ENCODE peak calls at places on chromosomes 7 and 10, in six cellular contexts. N is Daoy; R is activated naive CD8-positive, alpha-beta T cell treated with anti-CD3 and anti-CD28 coated beads for 36 hours; E is NCI-H1436; F is activated CD4-positive, alpha-beta memory T cell treated with anti-CD3 and anti-CD28 coated beads for 36 hours; A is skeletal muscle cell. J is an unnamed sample.

GRCh38 chr7:78852951-78853350 is 600.5 kb downstream of the MAGI2 start:
- DNase-seq in E (no peak), A (no peak), F (no peak), R (no peak), N (no peak), J (no peak)

GRCh38 chr7:72336887-72337821 is 75.0 kb downstream of the CALN1 start:
- DNase-seq in N (no peak), E (no peak), F (no peak), R (no peak), A (no peak), J (no peak)

GRCh38 chr7:106598663-106599342 is 62.2 kb downstream of the CCDC71L start:
- DNase-seq in N (peak; percentile 86), F (peak; percentile 81), A (no peak), R (peak; percentile 61), E (peak; percentile 43), J (peak; percentile 41)

GRCh38 chr7:132202541-132202940 is 373.7 kb downstream of the PLXNA4 start:
- DNase-seq in F (no peak), R (no peak), A (no peak), N (no peak), E (no peak), J (no peak)

GRCh38 chr7:129827467-129827990 is 125.2 kb downstream of the UBE2H start:
- DNase-seq in F (peak; percentile 8), N (no peak), A (no peak), E (no peak), R (no peak), J (no peak)

GRCh38 chr10:77887631-77888355 is 38.8 kb downstream of the DLG5 start:
- DNase-seq in N (no peak), R (no peak), F (peak; percentile 10), E (no peak), A (no peak), J (no peak)

GRCh38 chr10:70906031-70906804 is 17.9 kb upstream of the PCBD1 start:
- DNase-seq in N (no peak), R (no peak), F (no peak), A (no peak), E (no peak), J (no peak)

GRCh38 chr10:130771491-130771890 is 540.0 kb downstream of the TCERG1L start:
- DNase-seq in N (no peak), E (no peak), F (no peak), A (no peak), R (no peak), J (no peak)

GRCh38 chr7:19557726-19558470 is 150.9 kb downstream of the POLR1F start:
- DNase-seq in E (no peak), F (no peak), R (no peak), N (no peak), A (peak; percentile 65), J (peak; percentile 20)

GRCh38 chr10:124745678-124746077 is 1.5 kb upstream of the FAM53B start:
- DNase-seq in F (no peak), N (no peak), A (no peak), E (peak; percentile 35), R (no peak), J (no peak)

GRCh38 chr10:93947055-93947454 is 46.7 kb upstream of the PLCE1 start:
- DNase-seq in N (peak; percentile 83), F (no peak), A (peak; percentile 52), R (no peak), E (no peak), J (no peak)

GRCh38 chr7:5282464-5283316 is at the start of gene SLC29A4:
- DNase-seq in F (peak; percentile 25), A (no peak), N (peak; percentile 62), E (peak; percentile 36), R (peak; percentile 27), J (no peak)

GRCh38 chr10:73773152-73773879 is 8.5 kb upstream of the CHCHD1 start:
- DNase-seq in F (peak; percentile 34), A (no peak), E (no peak), R (peak; percentile 16), N (peak; percentile 6), J (no peak)

GRCh38 chr7:151585744-151586424 is 66.2 kb upstream of the RHEB start:
- DNase-seq in A (no peak), F (no peak), R (no peak), N (peak; percentile 75), E (no peak), J (no peak)

GRCh38 chr7:70856889-70857511 is 274.9 kb upstream of the GALNT17 start:
- DNase-seq in A (no peak), N (peak; percentile 65), E (peak; percentile 31), F (peak; percentile 71), R (peak; percentile 32), J (peak; percentile 42)

GRCh38 chr10:8396675-8397074 is 342.2 kb downstream of the GATA3 start:
- DNase-seq in E (no peak), A (no peak), F (no peak), R (no peak), N (no peak), J (no peak)

GRCh38 chr10:96417432-96417831 is 58.6 kb upstream of the OPALIN start:
- DNase-seq in A (no peak), N (peak; percentile 30), R (no peak), E (no peak), F (no peak), J (peak; percentile 60)

GRCh38 chr7:74365320-74366022 is 76.3 kb downstream of the CLIP2 start:
- DNase-seq in N (peak; percentile 70), E (peak; percentile 60), F (no peak), A (no peak), R (no peak), J (no peak)

GRCh38 chr7:43077732-43078391 is 34.6 kb upstream of the HECW1 start:
- DNase-seq in A (no peak), F (no peak), E (no peak), N (peak; percentile 60), R (peak; percentile 3), J (no peak)

GRCh38 chr10:29710128-29710527 is 75.4 kb upstream of the SVIL start:
- DNase-seq in N (no peak), R (no peak), A (no peak), F (no peak), E (no peak), J (no peak)

GRCh38 chr7:144050093-144050492 is 1.3 kb downstream of the OR2A5 start:
- DNase-seq in F (no peak), N (peak; percentile 17), E (no peak), R (no peak), A (no peak), J (no peak)

GRCh38 chr10:19461588-19461987 is 354.6 kb upstream of the PLXDC2 start:
- DNase-seq in A (no peak), F (no peak), E (no peak), N (no peak), R (no peak), J (no peak)

GRCh38 chr7:37853468-37853867 is 5.1 kb downstream of the NME8 start:
- DNase-seq in F (no peak), N (peak; percentile 31), R (no peak), A (no peak), E (no peak), J (no peak)

GRCh38 chr7:5232874-5233273 is 42.8 kb downstream of the WIPI2 start:
- DNase-seq in R (no peak), E (no peak), N (no peak), F (no peak), A (no peak), J (no peak)

GRCh38 chr7:64371116-64371515 is 57.4 kb downstream of the ZNF736 start:
- DNase-seq in A (no peak), N (no peak), E (no peak), F (no peak), R (no peak), J (no peak)

GRCh38 chr7:131471605-131472004 is 84.8 kb downstream of the PODXL start:
- DNase-seq in N (no peak), R (no peak), E (no peak), A (no peak), F (no peak), J (no peak)

GRCh38 chr7:96316949-96317348 is 4.9 kb downstream of the SLC25A13 start:
- DNase-seq in N (no peak), R (no peak), E (no peak), F (no peak), A (no peak), J (no peak)

J was measured in RCC 7860.